ENCODE peak calls at places on chromosomes 6 and 20, in four cellular contexts. O is iris pigment epithelial cell, V is activated T-cell treated with anti-CD3 and anti-CD28 coated beads for 1 hour, N is A549. F is an unnamed sample.

GRCh38 chr6:48641544-48641943 is 530.5 kb upstream of the PTCHD4 start:
- DNase-seq in O (peak), V (no peak), N (no peak), F (peak)

GRCh38 chr20:33859157-33859695 is 48.1 kb downstream of the CHMP4B start:
- DNase-seq in O (peak), V (no peak), N (peak), F (no peak)

GRCh38 chr6:116447496-116448011 is 13.6 kb upstream of the CALHM6 start:
- DNase-seq in O (peak), V (no peak), N (peak), F (peak)

GRCh38 chr20:45612314-45612713 is 17.2 kb upstream of the WFDC10A start:
- DNase-seq in O (no peak), V (no peak), N (no peak), F (no peak)

GRCh38 chr6:44932651-44933091 is 395.5 kb upstream of the RUNX2 start:
- DNase-seq in O (no peak), V (peak), N (no peak), F (no peak)

GRCh38 chr20:8646026-8646425 is 422.9 kb upstream of the PLCB4 start:
- DNase-seq in O (peak), V (no peak), N (no peak), F (no peak)

GRCh38 chr6:74834967-74835366 is 370.9 kb downstream of the COL12A1 start:
- DNase-seq in O (no peak), V (no peak), N (no peak), F (no peak)

GRCh38 chr6:69494595-69494994 is 302.2 kb downstream of the LMBRD1 start:
- DNase-seq in O (no peak), V (no peak), N (no peak), F (no peak)

GRCh38 chr20:24965065-24965919 is 16.2 kb downstream of the CST7 start:
- DNase-seq in O (no peak), V (no peak), N (no peak), F (no peak)

GRCh38 chr6:138357928-138358327 is 19.8 kb upstream of the SMIM28 start:
- DNase-seq in O (peak), V (no peak), N (no peak), F (no peak)

GRCh38 chr20:44448753-44449546 is 26.7 kb upstream of the TTPAL start:
- DNase-seq in O (peak), V (no peak), N (peak), F (no peak)

F was measured in T1000.